ENCODE peak calls at places on chromosomes 12 and 14, in ten cellular contexts. One of them, this sample, is unnamed.

GRCh38 chr12:18752280-18752920 is 14.5 kb downstream of the CAPZA3 start:
- DNase-seq in CD8-positive, alpha-beta memory T cell: no peak
- DNase-seq in naive thymus-derived CD4-positive, alpha-beta T cell: no peak
- DNase-seq in astrocyte: peak
- DNase-seq in CD8-positive, alpha-beta T cell: no peak
- DNase-seq in brain microvascular endothelial cell: peak
- DNase-seq in prostate gland: no peak
- DNase-seq in gastrocnemius medialis: no peak
- DNase-seq in RWPE1: no peak
- DNase-seq in coronary artery: no peak
- DNase-seq in this sample: no peak

GRCh38 chr12:74535536-74535935 is 2.1 kb upstream of the ATXN7L3B start:
- DNase-seq in gastrocnemius medialis: no peak
- DNase-seq in RWPE1: no peak
- DNase-seq in brain microvascular endothelial cell: no peak
- DNase-seq in naive thymus-derived CD4-positive, alpha-beta T cell: no peak
- DNase-seq in prostate gland: no peak
- DNase-seq in astrocyte: no peak
- DNase-seq in CD8-positive, alpha-beta T cell: no peak
- DNase-seq in CD8-positive, alpha-beta memory T cell: no peak
- DNase-seq in coronary artery: no peak
- DNase-seq in this sample: no peak

GRCh38 chr14:54567634-54568561 is 970 bp downstream of the SAMD4A start:
- DNase-seq in astrocyte: peak
- DNase-seq in naive thymus-derived CD4-positive, alpha-beta T cell: peak
- DNase-seq in RWPE1: peak
- DNase-seq in gastrocnemius medialis: peak
- DNase-seq in CD8-positive, alpha-beta T cell: peak
- DNase-seq in coronary artery: peak
- DNase-seq in brain microvascular endothelial cell: peak
- DNase-seq in prostate gland: peak
- DNase-seq in CD8-positive, alpha-beta memory T cell: peak
- DNase-seq in this sample: no peak

GRCh38 chr12:132812631-132813305 is 15.9 kb downstream of the GOLGA3 start:
- DNase-seq in CD8-positive, alpha-beta memory T cell: no peak
- DNase-seq in RWPE1: no peak
- DNase-seq in coronary artery: no peak
- DNase-seq in gastrocnemius medialis: no peak
- DNase-seq in astrocyte: peak
- DNase-seq in CD8-positive, alpha-beta T cell: no peak
- DNase-seq in prostate gland: no peak
- DNase-seq in brain microvascular endothelial cell: peak
- DNase-seq in naive thymus-derived CD4-positive, alpha-beta T cell: no peak
- DNase-seq in this sample: no peak

GRCh38 chr14:90777830-90778467 is 38.3 kb downstream of the TTC7B start:
- DNase-seq in CD8-positive, alpha-beta memory T cell: no peak
- DNase-seq in coronary artery: peak
- DNase-seq in gastrocnemius medialis: no peak
- DNase-seq in CD8-positive, alpha-beta T cell: no peak
- DNase-seq in RWPE1: no peak
- DNase-seq in naive thymus-derived CD4-positive, alpha-beta T cell: no peak
- DNase-seq in prostate gland: no peak
- DNase-seq in astrocyte: no peak
- DNase-seq in brain microvascular endothelial cell: no peak
- DNase-seq in this sample: no peak

GRCh38 chr12:22271036-22271435 is 63.5 kb downstream of the ST8SIA1 start:
- DNase-seq in RWPE1: peak
- DNase-seq in astrocyte: peak
- DNase-seq in CD8-positive, alpha-beta memory T cell: no peak
- DNase-seq in coronary artery: no peak
- DNase-seq in prostate gland: no peak
- DNase-seq in gastrocnemius medialis: no peak
- DNase-seq in naive thymus-derived CD4-positive, alpha-beta T cell: no peak
- DNase-seq in CD8-positive, alpha-beta T cell: no peak
- DNase-seq in brain microvascular endothelial cell: peak
- DNase-seq in this sample: peak

GRCh38 chr14:68854421-68854820 is 61.6 kb upstream of the ZFP36L1 start:
- DNase-seq in CD8-positive, alpha-beta T cell: no peak
- DNase-seq in naive thymus-derived CD4-positive, alpha-beta T cell: no peak
- DNase-seq in RWPE1: no peak
- DNase-seq in CD8-positive, alpha-beta memory T cell: no peak
- DNase-seq in astrocyte: peak
- DNase-seq in prostate gland: no peak
- DNase-seq in brain microvascular endothelial cell: no peak
- DNase-seq in coronary artery: no peak
- DNase-seq in gastrocnemius medialis: no peak
- DNase-seq in this sample: no peak

GRCh38 chr12:116698131-116698495 is 39.8 kb downstream of the SPRING1 start:
- DNase-seq in brain microvascular endothelial cell: no peak
- DNase-seq in coronary artery: no peak
- DNase-seq in naive thymus-derived CD4-positive, alpha-beta T cell: no peak
- DNase-seq in CD8-positive, alpha-beta T cell: no peak
- DNase-seq in astrocyte: no peak
- DNase-seq in gastrocnemius medialis: no peak
- DNase-seq in prostate gland: peak
- DNase-seq in RWPE1: no peak
- DNase-seq in CD8-positive, alpha-beta memory T cell: no peak
- DNase-seq in this sample: no peak

GRCh38 chr14:97414718-97415098 is 617.5 kb downstream of the VRK1 start:
- DNase-seq in brain microvascular endothelial cell: no peak
- DNase-seq in gastrocnemius medialis: no peak
- DNase-seq in astrocyte: no peak
- DNase-seq in RWPE1: no peak
- DNase-seq in coronary artery: no peak
- DNase-seq in CD8-positive, alpha-beta memory T cell: no peak
- DNase-seq in naive thymus-derived CD4-positive, alpha-beta T cell: no peak
- DNase-seq in prostate gland: no peak
- DNase-seq in CD8-positive, alpha-beta T cell: no peak
- DNase-seq in this sample: no peak

GRCh38 chr12:15168279-15168678 is 52.9 kb downstream of the RERG start:
- DNase-seq in CD8-positive, alpha-beta memory T cell: no peak
- DNase-seq in coronary artery: no peak
- DNase-seq in RWPE1: no peak
- DNase-seq in brain microvascular endothelial cell: no peak
- DNase-seq in gastrocnemius medialis: no peak
- DNase-seq in CD8-positive, alpha-beta T cell: no peak
- DNase-seq in prostate gland: no peak
- DNase-seq in astrocyte: no peak
- DNase-seq in naive thymus-derived CD4-positive, alpha-beta T cell: no peak
- DNase-seq in this sample: no peak

GRCh38 chr12:116498471-116498870 is 60.7 kb upstream of the MAP1LC3B2 start:
- DNase-seq in prostate gland: no peak
- DNase-seq in astrocyte: no peak
- DNase-seq in CD8-positive, alpha-beta memory T cell: no peak
- DNase-seq in brain microvascular endothelial cell: no peak
- DNase-seq in coronary artery: no peak
- DNase-seq in naive thymus-derived CD4-positive, alpha-beta T cell: no peak
- DNase-seq in gastrocnemius medialis: no peak
- DNase-seq in RWPE1: no peak
- DNase-seq in CD8-positive, alpha-beta T cell: no peak
- DNase-seq in this sample: no peak

GRCh38 chr12:98635657-98636323 is 8.8 kb downstream of the IKBIP start:
- DNase-seq in gastrocnemius medialis: no peak
- DNase-seq in brain microvascular endothelial cell: no peak
- DNase-seq in CD8-positive, alpha-beta T cell: no peak
- DNase-seq in coronary artery: no peak
- DNase-seq in prostate gland: no peak
- DNase-seq in naive thymus-derived CD4-positive, alpha-beta T cell: no peak
- DNase-seq in CD8-positive, alpha-beta memory T cell: no peak
- DNase-seq in astrocyte: peak
- DNase-seq in RWPE1: peak
- DNase-seq in this sample: peak

GRCh38 chr12:46209914-46210834 is 58.7 kb downstream of the SLC38A1 start:
- DNase-seq in RWPE1: peak
- DNase-seq in CD8-positive, alpha-beta memory T cell: no peak
- DNase-seq in gastrocnemius medialis: peak
- DNase-seq in naive thymus-derived CD4-positive, alpha-beta T cell: peak
- DNase-seq in prostate gland: peak
- DNase-seq in astrocyte: peak
- DNase-seq in coronary artery: no peak
- DNase-seq in CD8-positive, alpha-beta T cell: peak
- DNase-seq in brain microvascular endothelial cell: no peak
- DNase-seq in this sample: peak

GRCh38 chr14:90405755-90406154 is 8.9 kb downstream of the CALM1 start:
- DNase-seq in naive thymus-derived CD4-positive, alpha-beta T cell: no peak
- DNase-seq in CD8-positive, alpha-beta T cell: no peak
- DNase-seq in coronary artery: no peak
- DNase-seq in CD8-positive, alpha-beta memory T cell: no peak
- DNase-seq in gastrocnemius medialis: no peak
- DNase-seq in prostate gland: no peak
- DNase-seq in brain microvascular endothelial cell: no peak
- DNase-seq in RWPE1: no peak
- DNase-seq in astrocyte: no peak
- DNase-seq in this sample: no peak

GRCh38 chr12:56683-57346 is 9.8 kb upstream of the IQSEC3 start:
- DNase-seq in brain microvascular endothelial cell: no peak
- DNase-seq in prostate gland: no peak
- DNase-seq in CD8-positive, alpha-beta memory T cell: no peak
- DNase-seq in RWPE1: no peak
- DNase-seq in CD8-positive, alpha-beta T cell: no peak
- DNase-seq in gastrocnemius medialis: no peak
- DNase-seq in coronary artery: no peak
- DNase-seq in astrocyte: no peak
- DNase-seq in naive thymus-derived CD4-positive, alpha-beta T cell: no peak
- DNase-seq in this sample: no peak

GRCh38 chr14:57168138-57168695 is 100.5 kb downstream of the EXOC5 start:
- DNase-seq in naive thymus-derived CD4-positive, alpha-beta T cell: no peak
- DNase-seq in coronary artery: no peak
- DNase-seq in CD8-positive, alpha-beta T cell: no peak
- DNase-seq in astrocyte: no peak
- DNase-seq in gastrocnemius medialis: no peak
- DNase-seq in brain microvascular endothelial cell: no peak
- DNase-seq in RWPE1: no peak
- DNase-seq in CD8-positive, alpha-beta memory T cell: no peak
- DNase-seq in prostate gland: no peak
- DNase-seq in this sample: peak

DNA sequence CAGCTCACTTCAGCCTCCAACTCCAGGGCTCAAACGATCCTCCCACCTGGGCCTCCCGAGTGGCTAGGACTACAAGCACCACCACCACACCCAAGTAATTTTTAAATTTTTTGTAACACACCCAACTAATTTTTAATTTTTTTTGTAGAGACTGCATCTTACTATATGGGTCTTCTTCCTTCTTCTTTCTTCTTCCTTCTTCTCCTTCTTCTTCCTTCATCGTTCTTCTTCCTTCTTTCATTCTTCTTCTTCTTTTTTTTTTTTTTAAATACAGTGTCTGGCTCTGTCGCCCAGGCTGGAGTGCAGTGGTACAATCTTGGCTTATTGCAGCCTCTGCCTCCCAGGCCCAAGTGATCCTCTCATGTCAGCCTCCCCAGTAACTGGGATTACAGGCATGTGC is 965 bp upstream of the CREBL2 start:
- DNase-seq in CD8-positive, alpha-beta T cell: no peak
- DNase-seq in brain microvascular endothelial cell: no peak
- DNase-seq in gastrocnemius medialis: no peak
- DNase-seq in CD8-positive, alpha-beta memory T cell: no peak
- DNase-seq in coronary artery: no peak
- DNase-seq in astrocyte: no peak
- DNase-seq in prostate gland: no peak
- DNase-seq in RWPE1: no peak
- DNase-seq in naive thymus-derived CD4-positive, alpha-beta T cell: no peak
- DNase-seq in this sample: no peak
- H3K27ac ChIP-seq in CD8-positive, alpha-beta T cell: peak
- H3K27ac ChIP-seq in brain microvascular endothelial cell: no peak
- H3K27ac ChIP-seq in gastrocnemius medialis: peak
- H3K27ac ChIP-seq in CD8-positive, alpha-beta memory T cell: peak
- H3K27ac ChIP-seq in coronary artery: peak
- H3K27ac ChIP-seq in astrocyte: peak
- H3K27ac ChIP-seq in prostate gland: peak
- H3K27ac ChIP-seq in RWPE1: peak
- H3K27ac ChIP-seq in naive thymus-derived CD4-positive, alpha-beta T cell: peak
- H3K27ac ChIP-seq in this sample: peak

DNA sequence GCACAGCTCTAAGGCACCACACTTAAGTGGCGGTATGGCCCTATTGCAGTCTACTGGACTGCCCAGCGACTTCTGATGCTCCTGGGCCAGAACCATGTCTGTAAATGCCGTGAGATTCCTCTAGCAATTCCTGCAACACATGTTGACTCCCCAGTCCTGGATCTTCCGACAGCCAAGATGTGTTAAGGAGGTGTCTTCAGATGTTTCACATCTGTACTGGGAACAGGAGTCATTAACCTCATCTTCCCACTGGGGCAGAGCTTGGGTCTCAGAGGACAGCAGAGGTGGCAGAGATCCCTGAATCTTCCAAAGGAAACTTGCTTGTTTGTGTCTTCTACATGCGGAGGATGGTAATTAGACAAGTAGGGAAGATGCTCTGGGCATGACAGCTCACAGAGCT is 8.2 kb downstream of the TMEM120B start:
- DNase-seq in brain microvascular endothelial cell: no peak
- DNase-seq in coronary artery: no peak
- DNase-seq in CD8-positive, alpha-beta memory T cell: no peak
- DNase-seq in naive thymus-derived CD4-positive, alpha-beta T cell: no peak
- DNase-seq in astrocyte: no peak
- DNase-seq in gastrocnemius medialis: no peak
- DNase-seq in CD8-positive, alpha-beta T cell: no peak
- DNase-seq in prostate gland: no peak
- DNase-seq in RWPE1: no peak
- DNase-seq in this sample: no peak
- H3K27ac ChIP-seq in brain microvascular endothelial cell: peak
- H3K27ac ChIP-seq in coronary artery: no peak
- H3K27ac ChIP-seq in CD8-positive, alpha-beta memory T cell: no peak
- H3K27ac ChIP-seq in naive thymus-derived CD4-positive, alpha-beta T cell: no peak
- H3K27ac ChIP-seq in astrocyte: peak
- H3K27ac ChIP-seq in gastrocnemius medialis: peak
- H3K27ac ChIP-seq in CD8-positive, alpha-beta T cell: no peak
- H3K27ac ChIP-seq in prostate gland: no peak
- H3K27ac ChIP-seq in RWPE1: peak
- H3K27ac ChIP-seq in this sample: no peak

DNA sequence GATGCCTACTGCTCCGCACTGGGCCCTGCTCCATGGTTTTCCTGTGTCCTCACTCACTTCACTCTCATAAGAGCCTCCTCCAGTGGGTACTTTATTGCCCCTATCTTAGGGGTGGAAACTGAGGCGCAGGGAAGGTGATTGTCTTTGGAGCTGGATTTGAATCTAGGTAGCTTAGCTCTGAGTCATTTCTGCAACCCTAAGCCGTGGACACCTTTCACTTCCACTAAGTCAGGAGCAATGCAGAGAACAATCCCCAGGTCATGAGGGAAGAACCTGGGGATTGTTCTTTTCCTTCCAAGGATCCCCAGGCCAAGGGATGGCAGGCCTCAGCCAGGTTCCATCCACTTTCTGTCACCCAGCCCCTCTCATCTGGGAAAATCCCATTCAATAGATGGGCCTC is 20.3 kb downstream of the VDR start:
- DNase-seq in brain microvascular endothelial cell: no peak
- DNase-seq in RWPE1: no peak
- DNase-seq in naive thymus-derived CD4-positive, alpha-beta T cell: no peak
- DNase-seq in coronary artery: no peak
- DNase-seq in CD8-positive, alpha-beta T cell: no peak
- DNase-seq in astrocyte: no peak
- DNase-seq in gastrocnemius medialis: no peak
- DNase-seq in prostate gland: no peak
- DNase-seq in CD8-positive, alpha-beta memory T cell: no peak
- DNase-seq in this sample: no peak
- H3K27ac ChIP-seq in brain microvascular endothelial cell: no peak
- H3K27ac ChIP-seq in RWPE1: peak
- H3K27ac ChIP-seq in naive thymus-derived CD4-positive, alpha-beta T cell: no peak
- H3K27ac ChIP-seq in coronary artery: no peak
- H3K27ac ChIP-seq in CD8-positive, alpha-beta T cell: no peak
- H3K27ac ChIP-seq in astrocyte: no peak
- H3K27ac ChIP-seq in gastrocnemius medialis: no peak
- H3K27ac ChIP-seq in prostate gland: no peak
- H3K27ac ChIP-seq in CD8-positive, alpha-beta memory T cell: no peak
- H3K27ac ChIP-seq in this sample: no peak

GRCh38 chr14:31937730-31938346 is 139.3 kb upstream of the ARHGAP5 start:
- DNase-seq in coronary artery: no peak
- DNase-seq in prostate gland: no peak
- DNase-seq in CD8-positive, alpha-beta T cell: no peak
- DNase-seq in naive thymus-derived CD4-positive, alpha-beta T cell: peak
- DNase-seq in astrocyte: peak
- DNase-seq in RWPE1: peak
- DNase-seq in gastrocnemius medialis: peak
- DNase-seq in CD8-positive, alpha-beta memory T cell: no peak
- DNase-seq in brain microvascular endothelial cell: peak
- DNase-seq in this sample: peak
- H3K27ac ChIP-seq in coronary artery: no peak
- H3K27ac ChIP-seq in prostate gland: no peak
- H3K27ac ChIP-seq in CD8-positive, alpha-beta T cell: no peak
- H3K27ac ChIP-seq in naive thymus-derived CD4-positive, alpha-beta T cell: no peak
- H3K27ac ChIP-seq in astrocyte: peak
- H3K27ac ChIP-seq in RWPE1: no peak
- H3K27ac ChIP-seq in gastrocnemius medialis: no peak
- H3K27ac ChIP-seq in CD8-positive, alpha-beta memory T cell: no peak
- H3K27ac ChIP-seq in brain microvascular endothelial cell: no peak
- H3K27ac ChIP-seq in this sample: peak

This sample was measured in epithelial cell of prostate.